ENCODE peak calls at places on chromosomes 6 and 20, in four cellular contexts. K is CD4-positive, alpha-beta memory T cell; R is tibial artery; A is AG04450. T is an unnamed sample.

GRCh38 chr6:151805286-151805840 is 2.1 kb upstream of the ESR1 start:
- DNase-seq in K (no peak), R (peak), A (no peak), T (no peak)

GRCh38 chr6:125658759-125659431 is 90.5 kb upstream of the HEY2 start:
- DNase-seq in K (no peak), R (no peak), A (no peak), T (no peak)

GRCh38 chr20:12970372-12970821 is 38.4 kb upstream of the SPTLC3 start:
- DNase-seq in A (peak), K (no peak), R (no peak), T (no peak)

GRCh38 chr6:146028250-146028789 is 542 bp upstream of the GRM1 start:
- DNase-seq in R (peak), K (peak), A (peak), T (no peak)

GRCh38 chr6:159828074-159828473 is 28.0 kb downstream of the PNLDC1 start:
- DNase-seq in R (peak), K (no peak), A (no peak), T (no peak)

GRCh38 chr6:133254552-133255228 is 13.5 kb downstream of the EYA4 start:
- DNase-seq in R (no peak), A (no peak), K (no peak), T (no peak)

GRCh38 chr6:166541366-166541765 is 45.1 kb downstream of the RAMACL start:
- DNase-seq in R (no peak), A (no peak), K (peak), T (no peak)

GRCh38 chr6:80332013-80332412 is 225.5 kb downstream of the BCKDHB start:
- DNase-seq in A (no peak), K (no peak), R (no peak), T (no peak)

GRCh38 chr6:1068068-1068467 is 243.8 kb upstream of the FOXQ1 start:
- DNase-seq in A (no peak), K (no peak), R (no peak), T (no peak)

GRCh38 chr6:97060254-97060653 is 135.7 kb downstream of the KLHL32 start:
- DNase-seq in A (no peak), K (no peak), R (no peak), T (no peak)

GRCh38 chr20:50932016-50932338 is 740 bp upstream of the ADNP start:
- DNase-seq in R (no peak), A (no peak), K (no peak), T (no peak)

GRCh38 chr6:89989742-89990141 is 95.5 kb downstream of the GJA10 start:
- DNase-seq in A (peak), R (no peak), K (no peak), T (no peak)

GRCh38 chr6:21258665-21259064 is 334.9 kb upstream of the SOX4 start:
- DNase-seq in K (no peak), R (no peak), A (no peak), T (no peak)

GRCh38 chr20:40648505-40649072 is 40.4 kb downstream of the MAFB start:
- DNase-seq in A (no peak), K (no peak), R (no peak), T (no peak)

GRCh38 chr6:17506531-17506930 is 93.6 kb upstream of the FAM8A1 start:
- DNase-seq in A (no peak), K (no peak), R (no peak), T (no peak)

GRCh38 chr6:34070315-34071110 is 75.4 kb downstream of the GRM4 start:
- DNase-seq in R (no peak), K (no peak), A (no peak), T (no peak)

GRCh38 chr20:4227085-4227821 is 211.9 kb upstream of the RNF24 start:
- DNase-seq in A (no peak), K (no peak), R (no peak), T (no peak)

GRCh38 chr6:2733324-2733723 is 17.4 kb downstream of the MYLK4 start:
- DNase-seq in K (peak), A (no peak), R (peak), T (no peak)

GRCh38 chr6:92371809-92372208 is 1047.5 kb downstream of the EPHA7 start:
- DNase-seq in R (no peak), K (no peak), A (no peak), T (no peak)

GRCh38 chr6:167750956-167751358 is 75.8 kb upstream of the AFDN start:
- DNase-seq in A (no peak), R (peak), K (no peak), T (no peak)

GRCh38 chr6:13463941-13464340 is 23.5 kb downstream of the GFOD1 start:
- DNase-seq in A (no peak), R (no peak), K (no peak), T (no peak)

GRCh38 chr6:30689985-30690384 is 799 bp downstream of the NRM start:
- DNase-seq in A (no peak), R (peak), K (no peak), T (no peak)

GRCh38 chr20:44475694-44476560 is at the start of gene TTPAL:
- DNase-seq in A (peak), R (peak), K (peak), T (peak)

GRCh38 chr20:44480097-44480496 is 4.4 kb downstream of the TTPAL start:
- DNase-seq in A (no peak), R (no peak), K (no peak), T (no peak)

GRCh38 chr20:44479643-44480042 is 4.0 kb downstream of the TTPAL start:
- DNase-seq in K (no peak), A (no peak), R (no peak), T (no peak)

GRCh38 chr20:44477151-44477550 is 1.5 kb downstream of the TTPAL start:
- DNase-seq in A (no peak), K (no peak), R (no peak), T (no peak)

GRCh38 chr20:44478188-44478587 is 2.5 kb downstream of the TTPAL start:
- DNase-seq in K (no peak), R (no peak), A (no peak), T (no peak)
- H3K27ac ChIP-seq in K (no peak), R (no peak), A (no peak), T (no peak)

GRCh38 chr6:3744901-3745470 is 6.5 kb downstream of the PXDC1 start:
- DNase-seq in R (peak), K (no peak), A (no peak), T (no peak)

GRCh38 chr6:3742076-3742425 is 9.5 kb downstream of the PXDC1 start:
- DNase-seq in R (no peak), K (no peak), A (no peak), T (no peak)

GRCh38 chr6:3744211-3744900 is 7.2 kb downstream of the PXDC1 start:
- DNase-seq in R (peak), K (no peak), A (no peak), T (no peak)

GRCh38 chr6:3742426-3743344 is 8.8 kb downstream of the PXDC1 start:
- DNase-seq in K (peak), A (no peak), R (peak), T (peak)

DNA sequence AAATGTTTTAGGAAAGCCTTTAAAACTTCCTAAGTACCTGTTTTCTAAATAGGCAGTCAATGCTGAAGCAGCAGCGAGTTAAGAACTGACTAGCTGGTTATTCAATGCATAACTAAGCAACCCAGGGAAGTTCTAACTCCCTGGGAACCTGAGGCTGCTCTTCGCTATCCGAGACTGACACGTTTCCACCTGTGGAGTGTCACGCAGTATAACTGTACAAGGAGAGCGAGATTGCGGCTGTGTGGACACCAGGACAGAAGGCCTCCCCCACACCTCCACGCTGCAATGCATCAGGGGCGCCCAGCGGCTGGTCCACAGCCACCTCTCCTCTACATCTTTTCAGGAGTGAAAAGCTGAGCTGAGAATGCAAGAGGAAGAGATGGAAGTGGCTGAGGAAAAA is 8.0 kb downstream of the PXDC1 start:
- DNase-seq in R (peak), A (no peak), K (no peak), T (no peak)
- H3K27ac ChIP-seq in R (peak), A (peak), K (no peak), T (no peak)

GRCh38 chr6:5517781-5518180 is 256.5 kb downstream of the FARS2 start:
- DNase-seq in A (no peak), R (no peak), K (peak), T (peak)

GRCh38 chr6:5521322-5521721 is 260.0 kb downstream of the FARS2 start:
- DNase-seq in A (no peak), R (no peak), K (no peak), T (no peak)

GRCh38 chr6:5516036-5516435 is 254.7 kb downstream of the FARS2 start:
- DNase-seq in K (no peak), A (no peak), R (no peak), T (no peak)

GRCh38 chr6:5520796-5521195 is 259.5 kb downstream of the FARS2 start:
- DNase-seq in A (no peak), R (no peak), K (no peak), T (no peak)

GRCh38 chr6:5518936-5519491 is 257.7 kb downstream of the FARS2 start:
- DNase-seq in K (peak), A (no peak), R (no peak), T (peak)
- H3K27ac ChIP-seq in K (peak), A (no peak), R (no peak), T (no peak)

GRCh38 chr6:137697267-137697938 is 169.7 kb upstream of the TNFAIP3 start:
- DNase-seq in R (no peak), K (no peak), A (peak), T (no peak)
- H3K27ac ChIP-seq in R (no peak), K (no peak), A (peak), T (no peak)

DNA sequence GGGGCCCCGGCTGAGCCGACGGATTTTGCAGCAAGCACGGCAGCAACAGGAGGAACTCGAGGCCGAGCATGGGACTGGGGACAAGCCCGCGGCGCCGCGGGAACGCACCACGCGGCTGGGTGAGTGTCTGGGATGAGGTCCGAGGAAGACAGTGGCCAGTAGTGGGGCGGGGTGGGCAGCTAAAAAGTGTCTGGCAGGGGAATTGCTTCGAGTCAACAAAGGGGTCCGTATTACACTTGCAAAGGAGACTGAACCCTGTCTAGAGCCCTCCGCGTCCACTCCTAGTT is 356 bp downstream of the BYSL start:
- DNase-seq in R (no peak), A (no peak), K (no peak), T (no peak)
- H3K27ac ChIP-seq in R (peak), A (peak), K (peak), T (peak)

DNA sequence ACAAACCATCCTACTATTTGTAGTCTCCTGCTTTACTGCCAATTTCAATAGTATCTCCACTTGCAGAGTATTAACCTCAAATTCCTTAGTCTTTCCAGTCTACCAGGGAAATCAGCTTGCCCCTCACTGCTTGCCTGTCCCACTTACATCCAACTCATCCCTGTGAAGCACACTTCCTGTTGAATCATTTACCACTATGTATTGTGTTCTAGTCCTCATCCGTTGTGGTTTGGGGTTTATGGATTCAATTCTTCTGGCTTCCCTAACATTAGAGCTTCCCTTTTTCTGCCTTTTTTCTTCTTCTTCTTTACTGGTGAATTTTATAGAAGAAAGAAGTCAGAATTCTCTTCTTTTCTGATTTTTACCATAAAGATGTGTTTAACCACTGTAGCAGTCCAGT is 5.1 kb upstream of the TXLNB start:
- DNase-seq in A (no peak), K (no peak), R (no peak), T (no peak)
- H3K27ac ChIP-seq in A (no peak), K (no peak), R (no peak), T (no peak)

GRCh38 chr20:53929974-53930650 is 140.3 kb downstream of the BCAS1 start:
- DNase-seq in K (no peak), A (no peak), R (no peak), T (no peak)
- H3K27ac ChIP-seq in K (no peak), A (no peak), R (no peak), T (no peak)

T was measured in CD8-positive, alpha-beta memory T cell.